ENCODE peak calls at places on chromosomes 3 and 15, in five cellular contexts. L is central memory CD4-positive, alpha-beta T cell; I is progenitor cell of endocrine pancreas; F is Caki2; M is stimulated activated CD8-positive, alpha-beta memory T cell treated with anti-CD3 and anti-CD28 coated beads, Interleukin-12 subunit alpha, Interleukin-12 subunit beta, amount 100 ng/mL, for 4 hours. V is an unnamed sample.

GRCh38 chr3:67459131-67459530 is 195.3 kb downstream of the SUCLG2 start:
- DNase-seq in L (no peak), I (no peak), F (no peak), M (no peak), V (no peak)

GRCh38 chr3:101039285-101039684 is 46.1 kb upstream of the ABI3BP start:
- DNase-seq in L (no peak), I (no peak), F (peak; percentile 14), M (no peak), V (no peak)

GRCh38 chr3:151085889-151086483 is 522 bp downstream of the MED12L start:
- DNase-seq in L (peak; percentile 0), I (peak; percentile 43), F (no peak), M (peak; percentile 1), V (no peak)

GRCh38 chr15:56307180-56307579 is 58.0 kb upstream of the TEX9 start:
- DNase-seq in L (no peak), I (no peak), F (no peak), M (no peak), V (no peak)

GRCh38 chr15:77550275-77551251 is 82.1 kb downstream of the LINGO1 start:
- DNase-seq in L (no peak), I (no peak), F (no peak), M (no peak), V (no peak)

GRCh38 chr15:43550527-43551363 is 33.3 kb downstream of the MAP1A start:
- DNase-seq in L (no peak), I (no peak), F (no peak), M (no peak), V (no peak)

GRCh38 chr15:40047413-40048154 is 8.6 kb upstream of the SRP14 start:
- DNase-seq in L (no peak), I (no peak), F (peak; percentile 63), M (peak; percentile 38), V (peak; percentile 79)

GRCh38 chr3:50325497-50326181 is 2.4 kb downstream of the TUSC2 start:
- DNase-seq in L (no peak), I (no peak), F (no peak), M (no peak), V (no peak)

GRCh38 chr3:133490468-133491351 is 82.8 kb upstream of the CDV3 start:
- DNase-seq in L (peak; percentile 40), I (no peak), F (no peak), M (peak; percentile 59), V (no peak)

GRCh38 chr3:114519415-114519814 is 225.6 kb downstream of the TIGIT start:
- DNase-seq in L (peak; percentile 15), I (no peak), F (peak; percentile 56), M (no peak), V (peak; percentile 60)

GRCh38 chr3:31446411-31446810 is 86.3 kb upstream of the STT3B start:
- DNase-seq in L (no peak), I (no peak), F (no peak), M (no peak), V (peak; percentile 7)

GRCh38 chr3:154678271-154678670 is 248.3 kb upstream of the GPR149 start:
- DNase-seq in L (no peak), I (no peak), F (no peak), M (no peak), V (no peak)

V was measured in kidney glomerular epithelial cell.